ENCODE peak calls at places on chromosomes 4 and X, in nine cellular contexts. One of them, this sample, is unnamed.

GRCh38 chrX:68084765-68085164 is 348.5 kb downstream of the OPHN1 start:
- DNase-seq in HFF-Myc: peak
- DNase-seq in OCI-LY7: no peak
- DNase-seq in GM13976: no peak
- DNase-seq in PC-9: no peak
- DNase-seq in psoas muscle: no peak
- DNase-seq in foreskin keratinocyte: no peak
- DNase-seq in choroid plexus epithelial cell: peak
- DNase-seq in CD8-positive, alpha-beta T cell: no peak
- DNase-seq in this sample: no peak

GRCh38 chr4:15691346-15692140 is 9.9 kb downstream of the FAM200B start:
- DNase-seq in HFF-Myc: peak
- DNase-seq in OCI-LY7: no peak
- DNase-seq in GM13976: no peak
- DNase-seq in PC-9: no peak
- DNase-seq in psoas muscle: no peak
- DNase-seq in foreskin keratinocyte: peak
- DNase-seq in choroid plexus epithelial cell: peak
- DNase-seq in CD8-positive, alpha-beta T cell: no peak
- DNase-seq in this sample: no peak

GRCh38 chrX:50903387-50904027 is 7.0 kb upstream of the BMP15 start:
- DNase-seq in HFF-Myc: no peak
- DNase-seq in OCI-LY7: peak
- DNase-seq in GM13976: peak
- DNase-seq in PC-9: peak
- DNase-seq in psoas muscle: no peak
- DNase-seq in foreskin keratinocyte: no peak
- DNase-seq in choroid plexus epithelial cell: peak
- DNase-seq in CD8-positive, alpha-beta T cell: no peak
- DNase-seq in this sample: no peak

GRCh38 chr4:151359576-151359975 is 34.2 kb upstream of the SH3D19 start:
- DNase-seq in HFF-Myc: no peak
- DNase-seq in OCI-LY7: no peak
- DNase-seq in GM13976: no peak
- DNase-seq in PC-9: no peak
- DNase-seq in psoas muscle: no peak
- DNase-seq in foreskin keratinocyte: no peak
- DNase-seq in choroid plexus epithelial cell: no peak
- DNase-seq in CD8-positive, alpha-beta T cell: no peak
- DNase-seq in this sample: no peak

GRCh38 chr4:61543976-61544375 is 343.9 kb downstream of the ADGRL3 start:
- DNase-seq in HFF-Myc: no peak
- DNase-seq in OCI-LY7: no peak
- DNase-seq in GM13976: no peak
- DNase-seq in PC-9: no peak
- DNase-seq in psoas muscle: no peak
- DNase-seq in foreskin keratinocyte: no peak
- DNase-seq in choroid plexus epithelial cell: peak
- DNase-seq in CD8-positive, alpha-beta T cell: no peak
- DNase-seq in this sample: no peak

GRCh38 chrX:2705036-2705435 is 13.9 kb downstream of the CD99 start:
- DNase-seq in HFF-Myc: no peak
- DNase-seq in OCI-LY7: no peak
- DNase-seq in GM13976: no peak
- DNase-seq in PC-9: no peak
- DNase-seq in psoas muscle: no peak
- DNase-seq in foreskin keratinocyte: no peak
- DNase-seq in choroid plexus epithelial cell: peak
- DNase-seq in CD8-positive, alpha-beta T cell: no peak
- DNase-seq in this sample: no peak

GRCh38 chr4:169612869-169613859 is 781 bp upstream of the NEK1 start:
- DNase-seq in HFF-Myc: no peak
- DNase-seq in OCI-LY7: peak
- DNase-seq in GM13976: peak
- DNase-seq in PC-9: peak
- DNase-seq in psoas muscle: peak
- DNase-seq in foreskin keratinocyte: no peak
- DNase-seq in choroid plexus epithelial cell: peak
- DNase-seq in CD8-positive, alpha-beta T cell: peak
- DNase-seq in this sample: no peak

GRCh38 chr4:181835348-181835747 is 407.9 kb upstream of the TENM3 start:
- DNase-seq in HFF-Myc: no peak
- DNase-seq in OCI-LY7: no peak
- DNase-seq in GM13976: no peak
- DNase-seq in PC-9: no peak
- DNase-seq in psoas muscle: no peak
- DNase-seq in foreskin keratinocyte: peak
- DNase-seq in choroid plexus epithelial cell: no peak
- DNase-seq in CD8-positive, alpha-beta T cell: no peak
- DNase-seq in this sample: no peak

GRCh38 chr4:171813195-171813955 is at the start of gene GALNTL6:
- DNase-seq in HFF-Myc: no peak
- DNase-seq in OCI-LY7: no peak
- DNase-seq in GM13976: peak
- DNase-seq in PC-9: no peak
- DNase-seq in psoas muscle: peak
- DNase-seq in foreskin keratinocyte: no peak
- DNase-seq in choroid plexus epithelial cell: peak
- DNase-seq in CD8-positive, alpha-beta T cell: no peak
- DNase-seq in this sample: no peak

GRCh38 chr4:17613761-17614415 is 553 bp upstream of the MED28 start:
- DNase-seq in HFF-Myc: peak
- DNase-seq in OCI-LY7: peak
- DNase-seq in GM13976: no peak
- DNase-seq in PC-9: peak
- DNase-seq in psoas muscle: no peak
- DNase-seq in foreskin keratinocyte: peak
- DNase-seq in choroid plexus epithelial cell: peak
- DNase-seq in CD8-positive, alpha-beta T cell: no peak
- DNase-seq in this sample: no peak

GRCh38 chr4:81600511-81601269 is 129.0 kb upstream of the RASGEF1B start:
- DNase-seq in HFF-Myc: no peak
- DNase-seq in OCI-LY7: no peak
- DNase-seq in GM13976: no peak
- DNase-seq in PC-9: no peak
- DNase-seq in psoas muscle: no peak
- DNase-seq in foreskin keratinocyte: no peak
- DNase-seq in choroid plexus epithelial cell: no peak
- DNase-seq in CD8-positive, alpha-beta T cell: no peak
- DNase-seq in this sample: no peak

GRCh38 chr4:52868138-52868537 is 6.0 kb downstream of the RASL11B start:
- DNase-seq in HFF-Myc: no peak
- DNase-seq in OCI-LY7: no peak
- DNase-seq in GM13976: no peak
- DNase-seq in PC-9: no peak
- DNase-seq in psoas muscle: peak
- DNase-seq in foreskin keratinocyte: no peak
- DNase-seq in choroid plexus epithelial cell: peak
- DNase-seq in CD8-positive, alpha-beta T cell: no peak
- DNase-seq in this sample: no peak

GRCh38 chr4:95544433-95545103 is 4.2 kb downstream of the UNC5C start:
- DNase-seq in HFF-Myc: no peak
- DNase-seq in OCI-LY7: no peak
- DNase-seq in GM13976: no peak
- DNase-seq in PC-9: no peak
- DNase-seq in psoas muscle: no peak
- DNase-seq in foreskin keratinocyte: no peak
- DNase-seq in choroid plexus epithelial cell: peak
- DNase-seq in CD8-positive, alpha-beta T cell: no peak
- DNase-seq in this sample: no peak

GRCh38 chr4:98484031-98484430 is 174.4 kb downstream of the TSPAN5 start:
- DNase-seq in HFF-Myc: no peak
- DNase-seq in OCI-LY7: no peak
- DNase-seq in GM13976: no peak
- DNase-seq in PC-9: no peak
- DNase-seq in psoas muscle: no peak
- DNase-seq in foreskin keratinocyte: peak
- DNase-seq in choroid plexus epithelial cell: no peak
- DNase-seq in CD8-positive, alpha-beta T cell: no peak
- DNase-seq in this sample: no peak

GRCh38 chrX:15973299-15973698 is 118.7 kb upstream of the AP1S2 start:
- DNase-seq in HFF-Myc: peak
- DNase-seq in OCI-LY7: peak
- DNase-seq in GM13976: peak
- DNase-seq in PC-9: peak
- DNase-seq in psoas muscle: no peak
- DNase-seq in foreskin keratinocyte: no peak
- DNase-seq in choroid plexus epithelial cell: peak
- DNase-seq in CD8-positive, alpha-beta T cell: no peak
- DNase-seq in this sample: no peak

GRCh38 chr4:121968859-121969258 is 17.0 kb upstream of the TRPC3 start:
- DNase-seq in HFF-Myc: no peak
- DNase-seq in OCI-LY7: no peak
- DNase-seq in GM13976: no peak
- DNase-seq in PC-9: no peak
- DNase-seq in psoas muscle: no peak
- DNase-seq in foreskin keratinocyte: no peak
- DNase-seq in choroid plexus epithelial cell: no peak
- DNase-seq in CD8-positive, alpha-beta T cell: no peak
- DNase-seq in this sample: no peak

GRCh38 chrX:12977761-12978204 is 2.9 kb downstream of the TMSB4X start:
- DNase-seq in HFF-Myc: no peak
- DNase-seq in OCI-LY7: no peak
- DNase-seq in GM13976: no peak
- DNase-seq in PC-9: no peak
- DNase-seq in psoas muscle: no peak
- DNase-seq in foreskin keratinocyte: no peak
- DNase-seq in choroid plexus epithelial cell: no peak
- DNase-seq in CD8-positive, alpha-beta T cell: no peak
- DNase-seq in this sample: no peak

GRCh38 chr4:45662996-45663395 is 460.9 kb downstream of the GABRG1 start:
- DNase-seq in HFF-Myc: no peak
- DNase-seq in OCI-LY7: no peak
- DNase-seq in GM13976: no peak
- DNase-seq in PC-9: peak
- DNase-seq in psoas muscle: no peak
- DNase-seq in foreskin keratinocyte: peak
- DNase-seq in choroid plexus epithelial cell: peak
- DNase-seq in CD8-positive, alpha-beta T cell: no peak
- DNase-seq in this sample: no peak

GRCh38 chr4:113762851-113763172 is 1.3 kb upstream of the CAMK2D start:
- DNase-seq in HFF-Myc: no peak
- DNase-seq in OCI-LY7: no peak
- DNase-seq in GM13976: no peak
- DNase-seq in PC-9: no peak
- DNase-seq in psoas muscle: no peak
- DNase-seq in foreskin keratinocyte: no peak
- DNase-seq in choroid plexus epithelial cell: no peak
- DNase-seq in CD8-positive, alpha-beta T cell: no peak
- DNase-seq in this sample: no peak

GRCh38 chr4:113761682-113762060 is at the start of gene CAMK2D:
- DNase-seq in HFF-Myc: no peak
- DNase-seq in OCI-LY7: peak
- DNase-seq in GM13976: peak
- DNase-seq in PC-9: peak
- DNase-seq in psoas muscle: peak
- DNase-seq in foreskin keratinocyte: peak
- DNase-seq in choroid plexus epithelial cell: peak
- DNase-seq in CD8-positive, alpha-beta T cell: peak
- DNase-seq in this sample: peak

GRCh38 chr4:113760094-113760851 is 1.3 kb downstream of the CAMK2D start:
- DNase-seq in HFF-Myc: no peak
- DNase-seq in OCI-LY7: peak
- DNase-seq in GM13976: no peak
- DNase-seq in PC-9: no peak
- DNase-seq in psoas muscle: peak
- DNase-seq in foreskin keratinocyte: no peak
- DNase-seq in choroid plexus epithelial cell: peak
- DNase-seq in CD8-positive, alpha-beta T cell: no peak
- DNase-seq in this sample: no peak

GRCh38 chr4:113760852-113761681 is 471 bp downstream of the CAMK2D start:
- DNase-seq in HFF-Myc: no peak
- DNase-seq in OCI-LY7: peak
- DNase-seq in GM13976: peak
- DNase-seq in PC-9: peak
- DNase-seq in psoas muscle: peak
- DNase-seq in foreskin keratinocyte: no peak
- DNase-seq in choroid plexus epithelial cell: no peak
- DNase-seq in CD8-positive, alpha-beta T cell: no peak
- DNase-seq in this sample: no peak

GRCh38 chr4:113762061-113762850 is 718 bp upstream of the CAMK2D start:
- DNase-seq in HFF-Myc: peak
- DNase-seq in OCI-LY7: peak
- DNase-seq in GM13976: peak
- DNase-seq in PC-9: peak
- DNase-seq in psoas muscle: peak
- DNase-seq in foreskin keratinocyte: peak
- DNase-seq in choroid plexus epithelial cell: peak
- DNase-seq in CD8-positive, alpha-beta T cell: peak
- DNase-seq in this sample: peak
- TF ChIP-seq CTCF in HFF-Myc: no peak
- TF ChIP-seq CTCF in OCI-LY7: peak
- TF ChIP-seq CTCF in GM13976: no peak
- TF ChIP-seq CTCF in PC-9: no peak
- TF ChIP-seq CTCF in psoas muscle: no peak
- TF ChIP-seq CTCF in foreskin keratinocyte: peak
- TF ChIP-seq CTCF in choroid plexus epithelial cell: peak
- TF ChIP-seq CTCF in CD8-positive, alpha-beta T cell: no peak
- TF ChIP-seq CTCF in this sample: no peak

DNA sequence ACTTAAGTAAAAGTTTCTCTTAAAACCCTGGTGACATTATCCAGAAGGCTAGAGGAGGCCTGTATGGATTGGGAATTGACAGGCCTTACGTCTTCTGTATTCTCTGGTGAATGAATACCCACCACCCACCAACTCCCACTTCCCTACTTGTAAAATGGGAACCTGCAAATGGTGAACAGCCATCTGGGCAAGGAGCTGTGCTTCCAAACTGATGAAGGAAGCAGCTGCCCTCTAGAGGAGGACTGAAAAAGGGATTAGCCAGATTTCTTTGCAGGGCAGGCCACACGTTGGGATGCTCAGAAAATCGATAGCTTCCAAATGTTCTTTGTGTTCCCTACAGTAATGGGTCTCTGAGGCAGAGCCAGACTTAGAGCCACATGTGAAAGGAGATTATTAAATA is 39.3 kb upstream of the LPAR4 start:
- DNase-seq in HFF-Myc: peak
- DNase-seq in OCI-LY7: no peak
- DNase-seq in GM13976: no peak
- DNase-seq in PC-9: no peak
- DNase-seq in psoas muscle: no peak
- DNase-seq in foreskin keratinocyte: no peak
- DNase-seq in choroid plexus epithelial cell: peak
- DNase-seq in CD8-positive, alpha-beta T cell: no peak
- DNase-seq in this sample: no peak
- TF ChIP-seq CTCF in HFF-Myc: peak
- TF ChIP-seq CTCF in OCI-LY7: peak
- TF ChIP-seq CTCF in GM13976: peak
- TF ChIP-seq CTCF in PC-9: no peak
- TF ChIP-seq CTCF in psoas muscle: no peak
- TF ChIP-seq CTCF in foreskin keratinocyte: peak
- TF ChIP-seq CTCF in choroid plexus epithelial cell: peak
- TF ChIP-seq CTCF in CD8-positive, alpha-beta T cell: no peak
- TF ChIP-seq CTCF in this sample: peak

GRCh38 chrX:153688534-153688899 is 791 bp downstream of the SLC6A8 start:
- DNase-seq in HFF-Myc: no peak
- DNase-seq in OCI-LY7: no peak
- DNase-seq in GM13976: no peak
- DNase-seq in PC-9: no peak
- DNase-seq in psoas muscle: no peak
- DNase-seq in foreskin keratinocyte: no peak
- DNase-seq in choroid plexus epithelial cell: no peak
- DNase-seq in CD8-positive, alpha-beta T cell: no peak
- DNase-seq in this sample: no peak
- TF ChIP-seq CTCF in HFF-Myc: no peak
- TF ChIP-seq CTCF in OCI-LY7: no peak
- TF ChIP-seq CTCF in GM13976: no peak
- TF ChIP-seq CTCF in PC-9: no peak
- TF ChIP-seq CTCF in psoas muscle: no peak
- TF ChIP-seq CTCF in foreskin keratinocyte: no peak
- TF ChIP-seq CTCF in choroid plexus epithelial cell: no peak
- TF ChIP-seq CTCF in CD8-positive, alpha-beta T cell: no peak
- TF ChIP-seq CTCF in this sample: no peak

GRCh38 chr4:140012688-140013087 is 141.3 kb downstream of the MAML3 start:
- DNase-seq in HFF-Myc: peak
- DNase-seq in OCI-LY7: peak
- DNase-seq in GM13976: peak
- DNase-seq in PC-9: peak
- DNase-seq in psoas muscle: peak
- DNase-seq in foreskin keratinocyte: peak
- DNase-seq in choroid plexus epithelial cell: peak
- DNase-seq in CD8-positive, alpha-beta T cell: peak
- DNase-seq in this sample: peak
- TF ChIP-seq CTCF in HFF-Myc: peak
- TF ChIP-seq CTCF in OCI-LY7: peak
- TF ChIP-seq CTCF in GM13976: peak
- TF ChIP-seq CTCF in PC-9: peak
- TF ChIP-seq CTCF in psoas muscle: peak
- TF ChIP-seq CTCF in foreskin keratinocyte: peak
- TF ChIP-seq CTCF in choroid plexus epithelial cell: peak
- TF ChIP-seq CTCF in CD8-positive, alpha-beta T cell: peak
- TF ChIP-seq CTCF in this sample: peak